ENCODE peak calls at places on chromosomes 6 and 20, in seven cellular contexts. X, W, N, Q, D, S and R are unnamed samples.

GRCh38 chr6:13733178-13733851 is 21.7 kb upstream of the RANBP9 start:
- DNase-seq in S (peak), N (peak), Q (no peak), X (peak), W (no peak), D (peak), R (peak)

GRCh38 chr6:157092736-157093135 is 230.6 kb downstream of the TMEM242 start:
- DNase-seq in N (no peak), D (no peak), Q (no peak), X (no peak), W (no peak), S (peak), R (no peak)

GRCh38 chr20:19920388-19921138 is 96.6 kb upstream of the NAA20 start:
- DNase-seq in N (no peak), S (no peak), Q (no peak), W (no peak), D (no peak), X (no peak), R (no peak)

GRCh38 chr20:17643531-17644188 is 38.4 kb downstream of the RRBP1 start:
- DNase-seq in D (no peak), W (no peak), S (peak), X (no peak), N (no peak), Q (no peak), R (no peak)

GRCh38 chr6:159788757-159789376 is 535 bp downstream of the TCP1 start:
- DNase-seq in X (peak), Q (peak), W (peak), D (no peak), N (peak), S (peak), R (peak)

GRCh38 chr6:37882724-37883413 is 63.3 kb downstream of the ZFAND3 start:
- DNase-seq in Q (peak), W (no peak), X (no peak), N (no peak), D (no peak), S (peak), R (peak)

GRCh38 chr20:45867811-45868176 is 10.4 kb downstream of the ZSWIM3 start:
- DNase-seq in N (peak), S (no peak), Q (no peak), D (no peak), W (no peak), X (no peak), R (peak)

GRCh38 chr6:110357298-110357695 is 852 bp downstream of the METTL24 start:
- DNase-seq in S (no peak), Q (no peak), X (no peak), N (no peak), D (no peak), W (no peak), R (no peak)

GRCh38 chr6:137286368-137286767 is 67.2 kb upstream of the IFNGR1 start:
- DNase-seq in X (no peak), W (no peak), N (no peak), S (no peak), D (no peak), Q (no peak), R (no peak)

GRCh38 chr6:119683022-119683421 is 333.5 kb upstream of the MAN1A1 start:
- DNase-seq in Q (peak), D (no peak), S (no peak), X (no peak), W (no peak), N (no peak), R (no peak)

GRCh38 chr6:148407372-148407771 is 64.7 kb downstream of the SASH1 start:
- DNase-seq in X (no peak), Q (no peak), D (no peak), N (peak), S (peak), W (no peak), R (peak)

GRCh38 chr20:568865-569415 is 25.4 kb upstream of the CSNK2A1 start:
- DNase-seq in D (no peak), S (no peak), W (peak), X (no peak), Q (no peak), N (no peak), R (no peak)

GRCh38 chr6:37242429-37243052 is 15.0 kb upstream of the TBC1D22B start:
- DNase-seq in W (no peak), D (peak), S (peak), X (peak), N (peak), Q (no peak), R (peak)

GRCh38 chr6:111784423-111784822 is 88.8 kb downstream of the FYN start:
- DNase-seq in S (no peak), D (no peak), X (no peak), W (no peak), N (peak), Q (no peak), R (no peak)

GRCh38 chr20:59001068-59001448 is 6.0 kb downstream of the CTSZ start:
- DNase-seq in S (no peak), W (no peak), D (no peak), Q (no peak), N (no peak), X (no peak), R (no peak)

GRCh38 chr6:15499591-15499990 is 163.2 kb downstream of the DTNBP1 start:
- DNase-seq in D (no peak), Q (no peak), W (no peak), S (no peak), N (no peak), X (no peak), R (no peak)

GRCh38 chr6:111711476-111711875 is 105.8 kb upstream of the TRAF3IP2 start:
- DNase-seq in Q (peak), W (peak), S (no peak), X (peak), N (no peak), D (no peak), R (no peak)

GRCh38 chr6:14664616-14665315 is 547.2 kb downstream of the CD83 start:
- DNase-seq in X (no peak), N (peak), D (no peak), S (no peak), Q (no peak), W (peak), R (no peak)

GRCh38 chr6:13012977-13013680 is 296.6 kb downstream of the PHACTR1 start:
- DNase-seq in S (no peak), W (peak), D (peak), Q (peak), N (no peak), X (no peak), R (peak)

GRCh38 chr20:10637062-10637559 is 36.7 kb downstream of the JAG1 start:
- DNase-seq in X (no peak), S (peak), W (no peak), N (peak), D (no peak), Q (no peak), R (no peak)

DNA sequence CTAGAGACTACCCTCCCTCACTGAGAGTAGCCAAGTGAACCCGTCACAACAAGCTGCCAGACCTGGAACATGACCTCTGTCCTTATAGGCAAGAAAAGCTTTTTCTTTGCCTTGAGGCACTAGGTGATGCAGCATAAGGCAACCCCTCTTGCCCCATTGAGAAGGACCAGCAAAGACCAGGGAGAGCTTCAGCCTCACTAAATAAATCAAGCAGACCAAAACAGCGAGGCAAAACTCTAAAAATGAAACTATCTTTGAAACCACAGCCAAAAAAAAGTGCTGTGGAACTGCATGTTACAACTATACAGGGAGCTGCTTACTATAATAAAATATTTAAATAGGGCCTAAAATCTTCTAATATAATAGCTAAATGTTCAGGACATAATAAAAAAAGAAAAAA is 62.5 kb upstream of the FAM83B start:
- DNase-seq in W (no peak), X (no peak), S (no peak), D (no peak), Q (no peak), N (no peak), R (no peak)
- H3K4me3 ChIP-seq in W (no peak), X (no peak), S (no peak), D (no peak), Q (no peak), N (no peak), R (no peak)

DNA sequence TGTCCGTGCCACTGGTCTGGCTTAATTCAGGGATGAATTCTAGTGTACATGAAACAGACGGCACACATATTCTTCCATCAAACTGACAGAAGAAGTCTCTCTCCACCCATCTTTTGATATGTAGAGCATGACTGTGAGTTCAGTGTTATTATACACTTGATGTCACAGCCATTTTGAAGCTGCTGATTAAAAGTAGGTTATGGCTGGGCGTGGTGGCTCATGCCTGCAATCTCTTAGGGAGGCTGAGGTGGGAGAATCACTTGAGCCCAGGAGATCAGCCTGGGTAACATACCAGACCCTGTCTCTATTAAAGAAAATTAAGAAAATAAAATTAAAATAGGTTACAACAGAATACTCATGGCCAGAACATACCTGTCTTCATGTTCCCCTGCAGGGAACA is 20.7 kb downstream of the C6orf15 start:
- DNase-seq in X (no peak), Q (no peak), S (no peak), D (no peak), W (no peak), N (no peak), R (no peak)
- TF ChIP-seq CTCF in X (no peak), Q (no peak), S (no peak), D (no peak), W (no peak), N (no peak), R (no peak)

GRCh38 chr6:167826230-167827061 is at the start of gene AFDN:
- DNase-seq in S (no peak), W (peak), Q (peak), X (peak), D (peak), N (no peak), R (peak)

GRCh38 chr6:167827062-167827587 is 414 bp downstream of the AFDN start:
- DNase-seq in W (peak), N (no peak), S (no peak), Q (no peak), X (no peak), D (no peak), R (no peak)

GRCh38 chr6:167825759-167826229 is 917 bp upstream of the AFDN start:
- DNase-seq in Q (peak), W (peak), N (no peak), X (peak), S (no peak), D (peak), R (peak)

GRCh38 chr6:167825059-167825758 is 1.5 kb upstream of the AFDN start:
- DNase-seq in D (no peak), Q (peak), N (no peak), X (no peak), W (no peak), S (no peak), R (peak)

DNA sequence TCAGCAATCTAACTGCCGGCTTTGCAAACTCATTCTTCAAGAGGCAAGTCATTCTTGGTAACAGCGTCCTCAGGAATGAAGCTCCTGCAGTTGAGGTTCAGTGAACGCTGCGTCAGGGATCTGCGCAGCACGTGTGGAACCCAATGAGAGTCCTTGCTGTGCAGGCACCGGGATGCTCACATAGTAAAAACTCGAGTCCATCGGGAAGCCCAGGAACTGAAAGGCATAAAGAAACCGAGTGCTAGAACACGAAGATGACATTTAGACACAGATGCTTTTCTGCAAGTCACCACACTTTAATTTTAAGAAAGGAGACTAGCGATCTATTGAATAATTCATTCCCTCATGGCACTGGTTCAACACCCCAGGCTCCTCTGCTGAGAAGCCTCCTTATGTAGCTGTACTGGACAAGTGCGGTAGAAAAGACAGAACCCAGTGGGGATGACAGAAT is 2.1 kb upstream of the AFDN start:
- DNase-seq in Q (no peak), X (no peak), S (no peak), N (no peak), W (no peak), D (no peak), R (peak)
- H3K4me3 ChIP-seq in Q (peak), X (no peak), S (no peak), N (no peak), W (peak), D (no peak), R (peak)

GRCh38 chr6:115643762-115644161 is 416.9 kb downstream of the FRK start:
- DNase-seq in S (no peak), D (no peak), N (peak), Q (no peak), X (no peak), W (no peak), R (peak)
- TF ChIP-seq CTCF in S (peak), D (no peak), N (no peak), Q (no peak), X (no peak), W (no peak), R (peak)

DNA sequence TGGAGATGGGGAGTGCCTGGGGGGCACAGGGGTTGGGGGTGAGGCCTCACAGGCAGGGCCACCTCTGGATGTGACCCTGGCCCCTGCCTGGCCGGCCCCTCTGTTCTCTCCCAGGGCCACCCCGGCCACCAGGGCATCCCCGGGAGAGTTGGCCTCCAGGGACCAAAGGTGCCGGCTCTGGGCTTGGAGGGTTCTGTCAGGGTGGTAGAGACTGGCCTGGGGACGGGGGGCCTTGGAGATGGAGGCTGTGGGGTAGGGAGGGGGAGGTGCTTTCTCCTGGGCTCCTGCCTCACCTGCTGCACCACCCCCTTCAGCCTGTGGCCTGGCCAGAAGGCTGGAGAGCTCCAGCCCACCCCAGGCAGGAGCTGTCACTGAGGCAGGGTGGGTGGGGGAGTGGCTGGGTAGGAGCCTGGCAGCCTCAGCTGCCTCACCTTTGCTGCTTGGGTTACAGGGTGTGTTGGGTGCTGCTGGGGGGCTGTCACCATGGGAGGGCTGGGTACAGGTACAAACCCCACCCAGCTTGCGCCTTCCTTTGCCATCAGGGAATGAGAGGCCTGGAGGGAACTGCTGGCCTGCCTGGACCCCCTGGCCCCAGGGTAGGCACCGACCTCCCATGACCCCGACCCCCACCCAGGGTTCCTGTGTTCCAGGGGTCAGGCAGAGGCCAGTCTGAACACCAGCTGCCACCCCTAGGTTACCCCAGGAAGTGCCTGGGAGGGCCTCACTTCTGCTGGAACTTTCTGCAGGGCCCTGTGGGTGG is 32.7 kb downstream of the COL20A1 start:
- DNase-seq in W (no peak), X (no peak), N (no peak), Q (no peak), D (no peak), S (no peak), R (no peak)
- H3K4me3 ChIP-seq in W (no peak), X (no peak), N (no peak), Q (no peak), D (no peak), S (no peak), R (no peak)

GRCh38 chr6:30116724-30117123 is 3.8 kb upstream of the TRIM31 start:
- DNase-seq in X (no peak), D (no peak), S (no peak), Q (no peak), N (no peak), W (no peak), R (no peak)
- TF ChIP-seq CTCF in X (no peak), D (no peak), S (peak), Q (peak), N (no peak), W (peak), R (no peak)

GRCh38 chr6:154429711-154430110 is 73.1 kb upstream of the IPCEF1 start:
- DNase-seq in Q (no peak), S (no peak), D (no peak), X (no peak), N (no peak), W (no peak), R (no peak)

GRCh38 chr6:154428892-154429291 is 72.3 kb upstream of the IPCEF1 start:
- DNase-seq in N (peak), Q (no peak), W (no peak), S (no peak), X (no peak), D (no peak), R (peak)

GRCh38 chr6:154432533-154433476 is 76.2 kb upstream of the IPCEF1 start:
- DNase-seq in N (peak), S (peak), Q (no peak), X (no peak), W (no peak), D (no peak), R (no peak)

GRCh38 chr6:154427425-154427824 is 70.8 kb upstream of the IPCEF1 start:
- DNase-seq in X (no peak), S (no peak), Q (no peak), D (no peak), N (no peak), W (no peak), R (no peak)

DNA sequence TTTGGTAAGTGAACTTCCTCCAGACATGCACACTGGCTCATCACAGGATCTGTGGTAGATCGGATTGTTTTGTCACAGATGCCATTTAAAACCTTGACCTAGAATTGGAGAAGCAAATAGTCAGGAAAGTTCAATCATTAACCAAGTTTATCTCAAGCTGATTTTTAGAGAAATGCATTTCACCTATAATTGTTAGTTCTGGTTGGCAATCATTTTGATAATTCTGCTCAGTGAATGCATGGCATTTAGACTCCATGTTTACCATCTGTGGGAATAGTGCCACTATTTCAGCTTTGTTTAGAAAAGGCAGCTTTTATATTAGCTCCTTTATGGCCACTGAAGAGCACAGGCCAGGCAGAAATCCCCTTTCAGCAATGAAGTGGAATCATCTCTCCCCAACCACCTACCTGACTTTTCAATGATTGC is 73.9 kb upstream of the IPCEF1 start:
- DNase-seq in S (no peak), N (no peak), Q (no peak), D (no peak), W (no peak), X (no peak), R (no peak)
- H3K4me3 ChIP-seq in S (no peak), N (no peak), Q (no peak), D (no peak), W (no peak), X (no peak), R (no peak)

GRCh38 chr6:122180132-122180531 is 219.3 kb upstream of the HSF2 start:
- DNase-seq in S (no peak), D (no peak), N (no peak), X (no peak), Q (peak), W (no peak), R (peak)

GRCh38 chr6:122187186-122187585 is 212.3 kb upstream of the HSF2 start:
- DNase-seq in D (no peak), S (no peak), N (no peak), W (no peak), X (no peak), Q (no peak), R (no peak)

GRCh38 chr6:122178988-122179387 is 220.5 kb upstream of the HSF2 start:
- DNase-seq in N (no peak), W (no peak), Q (no peak), X (no peak), S (no peak), D (no peak), R (no peak)

DNA sequence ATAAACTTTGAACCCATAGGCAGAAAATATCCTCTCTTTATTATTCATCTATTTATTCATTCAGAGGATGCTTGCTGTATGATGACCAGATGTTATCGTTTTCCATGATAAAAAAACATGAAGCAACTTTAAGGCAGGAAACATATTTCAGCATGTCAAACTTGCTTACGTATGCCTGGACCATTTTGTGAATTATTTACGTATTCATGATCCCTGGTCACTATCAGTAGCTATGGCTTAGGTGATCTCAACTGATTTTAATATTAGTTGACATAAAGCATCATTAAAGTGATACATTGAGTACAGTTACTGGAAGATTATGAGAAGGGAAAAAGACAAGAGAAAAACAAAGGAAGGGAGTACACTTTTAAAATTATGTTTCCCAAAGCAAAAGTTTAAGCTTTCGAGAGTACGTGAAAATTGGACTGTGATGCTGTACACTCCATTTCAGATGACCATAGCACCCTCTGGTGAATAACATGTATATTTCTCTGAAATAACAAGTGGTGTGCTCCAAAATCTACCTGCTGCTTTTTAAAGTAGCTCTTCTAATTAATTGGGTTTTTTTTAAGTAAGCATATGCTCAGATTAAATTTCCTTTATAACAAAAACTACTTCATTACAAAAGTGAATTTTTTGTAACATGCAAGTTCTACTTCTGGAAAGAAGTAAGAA is 215.1 kb upstream of the HSF2 start:
- DNase-seq in S (no peak), D (no peak), N (peak), W (no peak), X (no peak), Q (peak), R (peak)
- TF ChIP-seq CTCF in S (peak), D (peak), N (no peak), W (peak), X (peak), Q (peak), R (peak)

GRCh38 chr6:166757226-166758135 is 130.4 kb upstream of the RPS6KA2 start:
- DNase-seq in Q (peak), S (peak), W (no peak), N (peak), X (no peak), D (no peak), R (peak)
- H3K4me3 ChIP-seq in Q (peak), S (peak), W (no peak), N (no peak), X (peak), D (no peak), R (peak)

GRCh38 chr6:2037230-2037926 is 208.0 kb downstream of the GMDS start:
- DNase-seq in X (no peak), S (no peak), N (peak), W (peak), Q (peak), D (no peak), R (no peak)
- TF ChIP-seq CTCF in X (no peak), S (peak), N (peak), W (peak), Q (peak), D (no peak), R (no peak)